ENCODE peak calls at places on chromosomes 13 and 19, in five cellular contexts. F is activated T-cell treated with anti-CD3 and anti-CD28 coated beads for 24 hours, D is activated gamma-delta T cell treated with Interleukin-2 at 50 U/mL for 16 hours, B is myocyte, Z is GDM1. G is an unnamed sample.

GRCh38 chr19:35620001-35620400 is 7.5 kb downstream of the HAUS5 start:
- DNase-seq in F (no peak), D (no peak), B (no peak), Z (no peak), G (no peak)

GRCh38 chr13:42405665-42406390 is 133.9 kb downstream of the AKAP11 start:
- DNase-seq in F (peak), D (no peak), B (no peak), Z (no peak), G (no peak)

GRCh38 chr19:48806518-48806817 is 4.4 kb downstream of the BCAT2 start:
- DNase-seq in F (no peak), D (peak), B (peak), Z (no peak), G (peak)

GRCh38 chr13:50561774-50562173 is 281.7 kb downstream of the DLEU7 start:
- DNase-seq in F (no peak), D (no peak), B (no peak), Z (no peak), G (no peak)

GRCh38 chr13:113232208-113233003 is 23.0 kb downstream of the CUL4A start:
- DNase-seq in F (no peak), D (no peak), B (peak), Z (no peak), G (no peak)

GRCh38 chr19:869245-870177 is 10.0 kb downstream of the CFD start:
- DNase-seq in F (no peak), D (no peak), B (peak), Z (no peak), G (no peak)

GRCh38 chr19:56538761-56539263 is at the start of gene ZFP28:
- DNase-seq in F (no peak), D (no peak), B (peak), Z (peak), G (no peak)

GRCh38 chr19:10454267-10454666 is 33.9 kb downstream of the PDE4A start:
- DNase-seq in F (no peak), D (no peak), B (no peak), Z (no peak), G (no peak)

GRCh38 chr19:7542556-7543348 is 7.2 kb downstream of the PNPLA6 start:
- DNase-seq in F (no peak), D (no peak), B (no peak), Z (no peak), G (no peak)

GRCh38 chr19:40362160-40362559 is 13.7 kb downstream of the PLD3 start:
- DNase-seq in F (no peak), D (no peak), B (no peak), Z (no peak), G (no peak)

GRCh38 chr13:29935309-29935981 is 85.0 kb upstream of the UBL3 start:
- DNase-seq in F (peak), D (peak), B (no peak), Z (peak), G (no peak)

GRCh38 chr19:5321851-5322681 is 18.5 kb downstream of the PTPRS start:
- DNase-seq in F (no peak), D (peak), B (peak), Z (peak), G (no peak)

GRCh38 chr19:43767818-43768217 is 13.0 kb downstream of the KCNN4 start:
- DNase-seq in F (no peak), D (no peak), B (no peak), Z (no peak), G (no peak)

GRCh38 chr19:54473071-54473941 is at the start of gene CDC42EP5:
- DNase-seq in F (no peak), D (no peak), B (peak), Z (no peak), G (no peak)

G was measured in MM.1S.